ENCODE peak calls at places on chromosome 20, in four cellular contexts. One of them, this sample, is unnamed.

GRCh38 chr20:59482581-59483187 is 121.7 kb upstream of the PHACTR3 start:
- DNase-seq in IMR-90: no peak
- DNase-seq in tibial nerve: no peak
- DNase-seq in transverse colon: no peak
- DNase-seq in this sample: peak; percentile 34

GRCh38 chr20:63098195-63098810 is 91.5 kb upstream of the BHLHE23 start:
- DNase-seq in IMR-90: no peak
- DNase-seq in transverse colon: peak; percentile 2
- DNase-seq in tibial nerve: no peak
- DNase-seq in this sample: peak; percentile 56

GRCh38 chr20:59258103-59258705 is 42.2 kb upstream of the EDN3 start:
- DNase-seq in transverse colon: no peak
- DNase-seq in IMR-90: no peak
- DNase-seq in tibial nerve: no peak
- DNase-seq in this sample: no peak

GRCh38 chr20:33578510-33578909 is 83.6 kb upstream of the C20orf144 start:
- DNase-seq in transverse colon: no peak
- DNase-seq in tibial nerve: peak; percentile 59
- DNase-seq in IMR-90: peak; percentile 69
- DNase-seq in this sample: no peak

GRCh38 chr20:39152126-39152525 is 190.0 kb downstream of the DHX35 start:
- DNase-seq in tibial nerve: no peak
- DNase-seq in IMR-90: no peak
- DNase-seq in transverse colon: no peak
- DNase-seq in this sample: no peak

GRCh38 chr20:64062276-64062595 is 762 bp upstream of the TCEA2 start:
- DNase-seq in IMR-90: no peak
- DNase-seq in tibial nerve: no peak
- DNase-seq in transverse colon: no peak
- DNase-seq in this sample: no peak

GRCh38 chr20:663315-664090 is 10.5 kb upstream of the SRXN1 start:
- DNase-seq in tibial nerve: no peak
- DNase-seq in IMR-90: peak; percentile 20
- DNase-seq in transverse colon: no peak
- DNase-seq in this sample: no peak

GRCh38 chr20:53149652-53150205 is 177.6 kb downstream of the TSHZ2 start:
- DNase-seq in transverse colon: no peak
- DNase-seq in IMR-90: no peak
- DNase-seq in tibial nerve: no peak
- DNase-seq in this sample: no peak

GRCh38 chr20:227439-228105 is 514 bp downstream of the DEFB129 start:
- DNase-seq in IMR-90: no peak
- DNase-seq in transverse colon: no peak
- DNase-seq in tibial nerve: no peak
- DNase-seq in this sample: no peak

GRCh38 chr20:25286917-25287316 is 39.0 kb downstream of the PYGB start:
- DNase-seq in tibial nerve: no peak
- DNase-seq in transverse colon: peak; percentile 5
- DNase-seq in IMR-90: no peak
- DNase-seq in this sample: peak; percentile 78

GRCh38 chr20:25284131-25284601 is 36.3 kb downstream of the PYGB start:
- DNase-seq in IMR-90: no peak
- DNase-seq in transverse colon: peak; percentile 3
- DNase-seq in tibial nerve: no peak
- DNase-seq in this sample: peak; percentile 76

GRCh38 chr20:25283221-25283951 is 35.5 kb downstream of the PYGB start:
- DNase-seq in tibial nerve: no peak
- DNase-seq in transverse colon: peak; percentile 7
- DNase-seq in IMR-90: no peak
- DNase-seq in this sample: no peak

GRCh38 chr20:25285856-25286798 is 38.2 kb downstream of the PYGB start:
- DNase-seq in IMR-90: no peak
- DNase-seq in transverse colon: peak; percentile 3
- DNase-seq in tibial nerve: no peak
- DNase-seq in this sample: peak; percentile 79

DNA sequence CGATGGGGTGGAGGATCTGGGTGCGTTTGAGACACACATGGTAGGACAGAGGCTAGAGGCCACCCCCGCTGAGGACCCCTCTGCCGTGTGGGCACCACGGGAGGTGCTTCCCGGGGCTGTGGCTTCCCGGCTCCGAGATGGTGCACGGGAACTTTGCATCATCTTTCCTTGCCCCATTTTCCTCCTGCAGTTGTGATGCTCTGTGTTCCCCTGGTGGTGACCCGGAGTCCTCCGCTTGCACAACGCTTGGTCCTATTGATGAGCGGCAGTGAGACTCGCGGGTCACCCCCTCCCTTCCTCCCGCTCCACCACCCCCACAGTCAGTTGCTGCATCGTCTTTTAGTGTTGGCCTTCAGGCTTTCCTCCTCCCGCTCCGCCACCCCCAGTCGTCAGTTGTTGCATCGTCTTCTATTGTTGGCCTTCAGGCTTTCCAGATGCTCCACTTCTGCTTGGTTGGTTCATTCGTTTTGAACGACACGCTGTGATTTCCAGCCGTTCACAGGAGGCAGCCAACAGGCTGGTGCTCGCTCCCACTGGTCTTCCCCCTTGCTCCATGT is 37.3 kb downstream of the PYGB start:
- DNase-seq in transverse colon: peak; percentile 6
- DNase-seq in tibial nerve: no peak
- DNase-seq in IMR-90: no peak
- DNase-seq in this sample: no peak
- TF ChIP-seq CTCF in transverse colon: no peak
- TF ChIP-seq CTCF in tibial nerve: no peak
- TF ChIP-seq CTCF in IMR-90: peak; percentile 3
- TF ChIP-seq CTCF in this sample: no peak

DNA sequence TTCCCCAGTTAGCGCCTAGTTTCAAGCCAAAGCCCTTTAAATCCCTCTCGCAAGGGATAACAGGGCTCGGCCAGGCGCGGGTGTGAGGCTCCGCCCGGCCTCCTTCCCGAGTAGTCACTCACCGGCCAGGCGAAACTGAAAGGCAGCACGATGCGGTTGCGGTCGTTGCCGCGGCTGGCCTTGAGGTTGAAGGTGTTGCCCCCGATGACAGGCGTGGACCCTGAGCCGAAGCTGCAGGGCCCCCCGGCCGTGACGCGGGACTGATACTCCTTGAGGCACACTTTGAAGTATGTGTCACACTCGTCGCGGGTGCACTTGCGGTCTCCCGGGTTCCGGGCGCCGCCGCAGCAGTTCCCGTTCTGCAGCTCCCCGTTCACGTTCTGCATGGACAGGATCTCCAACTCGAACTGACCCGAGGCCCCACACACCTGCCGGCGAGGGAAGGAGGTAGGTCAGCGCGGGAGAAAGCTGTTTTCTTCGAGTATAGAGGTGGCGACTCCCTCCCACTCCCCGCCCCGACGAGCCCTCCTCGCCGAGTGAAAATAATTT is 1.1 kb downstream of the JAG1 start:
- DNase-seq in IMR-90: peak; percentile 67
- DNase-seq in tibial nerve: no peak
- DNase-seq in transverse colon: peak; percentile 75
- DNase-seq in this sample: peak; percentile 93
- TF ChIP-seq POLR2A in IMR-90: no peak
- TF ChIP-seq POLR2A in tibial nerve: no peak
- TF ChIP-seq POLR2A in transverse colon: peak; percentile 42
- TF ChIP-seq POLR2A in this sample: no peak

DNA sequence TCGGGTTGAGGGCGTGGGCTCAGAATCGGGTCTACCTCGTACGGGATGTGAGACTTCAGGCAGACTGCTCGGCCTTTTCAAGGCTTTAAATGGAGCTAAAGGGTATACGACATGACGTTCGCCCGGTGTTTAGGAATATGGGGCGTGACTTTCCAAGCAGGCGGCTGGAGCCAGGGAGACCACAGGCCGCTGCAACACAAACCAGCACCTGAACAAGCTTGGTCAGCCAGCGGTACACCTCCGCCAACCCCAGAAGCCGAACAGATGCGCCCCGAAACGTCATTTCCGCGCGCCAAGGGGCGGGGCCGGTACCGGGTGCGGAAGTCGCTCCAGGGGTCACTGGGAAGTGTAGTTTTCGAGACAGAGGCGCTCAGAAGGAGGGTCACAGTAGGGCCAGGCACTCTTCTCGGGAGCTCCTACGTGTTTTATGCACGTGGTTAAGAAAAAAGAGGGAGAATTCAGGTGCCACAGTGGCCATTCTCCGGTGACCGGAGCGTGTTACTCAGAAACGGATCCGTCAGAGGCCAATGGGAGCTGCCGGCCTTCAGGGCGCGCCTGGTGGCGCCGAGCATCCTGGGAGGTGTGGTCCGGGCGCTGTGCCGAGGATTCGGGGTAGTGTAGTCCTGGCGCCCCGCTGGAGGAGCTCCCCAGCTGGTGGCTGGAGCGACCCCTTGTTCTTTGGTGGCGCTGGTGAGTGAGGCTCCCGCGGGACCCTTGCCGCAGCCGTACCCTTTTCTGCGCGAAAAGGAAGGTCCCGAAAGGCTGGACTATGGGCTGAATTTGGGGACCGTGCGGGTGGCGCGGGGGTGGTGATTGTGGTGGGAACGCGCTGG is at the start of gene ZNF133:
- DNase-seq in transverse colon: peak; percentile 98
- DNase-seq in IMR-90: peak; percentile 89
- DNase-seq in tibial nerve: peak; percentile 97
- DNase-seq in this sample: peak; percentile 99
- TF ChIP-seq CTCF in transverse colon: no peak
- TF ChIP-seq CTCF in IMR-90: no peak
- TF ChIP-seq CTCF in tibial nerve: no peak
- TF ChIP-seq CTCF in this sample: no peak

GRCh38 chr20:49610701-49611538 is 43.0 kb upstream of the PTGIS start:
- DNase-seq in IMR-90: no peak
- DNase-seq in tibial nerve: peak; percentile 68
- DNase-seq in transverse colon: peak; percentile 87
- DNase-seq in this sample: peak; percentile 57
- TF ChIP-seq POLR2A in IMR-90: peak; percentile 21
- TF ChIP-seq POLR2A in tibial nerve: no peak
- TF ChIP-seq POLR2A in transverse colon: no peak
- TF ChIP-seq POLR2A in this sample: no peak